ENCODE peak calls at places on chromosomes 16 and 17, in ten cellular contexts. One of them, this sample, is unnamed.

GRCh38 chr17:17365476-17366110 is 62.4 kb downstream of the NT5M start:
- DNase-seq in NCI-H1092: no peak
- DNase-seq in MCF 10A: no peak
- DNase-seq in epithelial cell of esophagus: no peak
- DNase-seq in skeletal muscle cell: no peak
- DNase-seq in adipocyte: no peak
- DNase-seq in Daoy: no peak
- DNase-seq in stimulated activated CD4-positive, alpha-beta T cell treated with anti-CD3 and anti-CD28 coated beads, TNF-alpha, amount 100 ng/mL, for 48 hours: no peak
- DNase-seq in amygdala: no peak
- DNase-seq in T1000: no peak
- DNase-seq in this sample: no peak

GRCh38 chr17:42526031-42526444 is 10.0 kb upstream of the NAGLU start:
- DNase-seq in epithelial cell of esophagus: no peak
- DNase-seq in Daoy: no peak
- DNase-seq in MCF 10A: no peak
- DNase-seq in amygdala: no peak
- DNase-seq in stimulated activated CD4-positive, alpha-beta T cell treated with anti-CD3 and anti-CD28 coated beads, TNF-alpha, amount 100 ng/mL, for 48 hours: no peak
- DNase-seq in T1000: no peak
- DNase-seq in adipocyte: no peak
- DNase-seq in NCI-H1092: no peak
- DNase-seq in skeletal muscle cell: no peak
- DNase-seq in this sample: no peak

GRCh38 chr17:82963104-82963950 is 116.1 kb upstream of the METRNL start:
- DNase-seq in MCF 10A: no peak
- DNase-seq in NCI-H1092: no peak
- DNase-seq in stimulated activated CD4-positive, alpha-beta T cell treated with anti-CD3 and anti-CD28 coated beads, TNF-alpha, amount 100 ng/mL, for 48 hours: no peak
- DNase-seq in Daoy: peak
- DNase-seq in epithelial cell of esophagus: peak
- DNase-seq in T1000: peak
- DNase-seq in adipocyte: peak
- DNase-seq in amygdala: peak
- DNase-seq in skeletal muscle cell: peak
- DNase-seq in this sample: peak

GRCh38 chr16:49281843-49282642 is 405 bp upstream of the CBLN1 start:
- DNase-seq in NCI-H1092: peak
- DNase-seq in epithelial cell of esophagus: peak
- DNase-seq in skeletal muscle cell: no peak
- DNase-seq in MCF 10A: no peak
- DNase-seq in adipocyte: peak
- DNase-seq in Daoy: peak
- DNase-seq in stimulated activated CD4-positive, alpha-beta T cell treated with anti-CD3 and anti-CD28 coated beads, TNF-alpha, amount 100 ng/mL, for 48 hours: peak
- DNase-seq in amygdala: peak
- DNase-seq in T1000: no peak
- DNase-seq in this sample: peak

GRCh38 chr16:78183886-78184553 is 84.6 kb downstream of the WWOX start:
- DNase-seq in adipocyte: peak
- DNase-seq in NCI-H1092: peak
- DNase-seq in stimulated activated CD4-positive, alpha-beta T cell treated with anti-CD3 and anti-CD28 coated beads, TNF-alpha, amount 100 ng/mL, for 48 hours: no peak
- DNase-seq in skeletal muscle cell: no peak
- DNase-seq in Daoy: peak
- DNase-seq in MCF 10A: no peak
- DNase-seq in epithelial cell of esophagus: no peak
- DNase-seq in amygdala: peak
- DNase-seq in T1000: no peak
- DNase-seq in this sample: no peak

GRCh38 chr17:72920513-72920912 is 172.0 kb downstream of the SLC39A11 start:
- DNase-seq in skeletal muscle cell: no peak
- DNase-seq in T1000: no peak
- DNase-seq in adipocyte: no peak
- DNase-seq in epithelial cell of esophagus: no peak
- DNase-seq in amygdala: no peak
- DNase-seq in NCI-H1092: no peak
- DNase-seq in MCF 10A: no peak
- DNase-seq in Daoy: no peak
- DNase-seq in stimulated activated CD4-positive, alpha-beta T cell treated with anti-CD3 and anti-CD28 coated beads, TNF-alpha, amount 100 ng/mL, for 48 hours: no peak
- DNase-seq in this sample: no peak

GRCh38 chr17:7014995-7015586 is 2.7 kb downstream of the RNASEK start:
- DNase-seq in Daoy: peak
- DNase-seq in stimulated activated CD4-positive, alpha-beta T cell treated with anti-CD3 and anti-CD28 coated beads, TNF-alpha, amount 100 ng/mL, for 48 hours: peak
- DNase-seq in T1000: no peak
- DNase-seq in epithelial cell of esophagus: peak
- DNase-seq in MCF 10A: no peak
- DNase-seq in amygdala: no peak
- DNase-seq in skeletal muscle cell: no peak
- DNase-seq in NCI-H1092: no peak
- DNase-seq in adipocyte: peak
- DNase-seq in this sample: no peak

GRCh38 chr16:48958681-48959080 is 323.0 kb downstream of the CBLN1 start:
- DNase-seq in adipocyte: no peak
- DNase-seq in MCF 10A: no peak
- DNase-seq in epithelial cell of esophagus: no peak
- DNase-seq in stimulated activated CD4-positive, alpha-beta T cell treated with anti-CD3 and anti-CD28 coated beads, TNF-alpha, amount 100 ng/mL, for 48 hours: no peak
- DNase-seq in Daoy: no peak
- DNase-seq in amygdala: no peak
- DNase-seq in NCI-H1092: no peak
- DNase-seq in skeletal muscle cell: no peak
- DNase-seq in T1000: no peak
- DNase-seq in this sample: no peak

GRCh38 chr17:17663160-17664072 is 17.8 kb upstream of the RAI1 start:
- DNase-seq in epithelial cell of esophagus: peak
- DNase-seq in NCI-H1092: no peak
- DNase-seq in adipocyte: peak
- DNase-seq in MCF 10A: peak
- DNase-seq in stimulated activated CD4-positive, alpha-beta T cell treated with anti-CD3 and anti-CD28 coated beads, TNF-alpha, amount 100 ng/mL, for 48 hours: peak
- DNase-seq in Daoy: peak
- DNase-seq in skeletal muscle cell: peak
- DNase-seq in T1000: peak
- DNase-seq in amygdala: peak
- DNase-seq in this sample: no peak

GRCh38 chr16:67967956-67968439 is 439 bp downstream of the SLC12A4 start:
- DNase-seq in amygdala: no peak
- DNase-seq in MCF 10A: peak
- DNase-seq in T1000: no peak
- DNase-seq in NCI-H1092: no peak
- DNase-seq in skeletal muscle cell: no peak
- DNase-seq in Daoy: peak
- DNase-seq in stimulated activated CD4-positive, alpha-beta T cell treated with anti-CD3 and anti-CD28 coated beads, TNF-alpha, amount 100 ng/mL, for 48 hours: no peak
- DNase-seq in adipocyte: peak
- DNase-seq in epithelial cell of esophagus: peak
- DNase-seq in this sample: peak

GRCh38 chr16:49817754-49818507 is 38.0 kb downstream of the ZNF423 start:
- DNase-seq in T1000: no peak
- DNase-seq in epithelial cell of esophagus: no peak
- DNase-seq in adipocyte: no peak
- DNase-seq in skeletal muscle cell: no peak
- DNase-seq in amygdala: no peak
- DNase-seq in NCI-H1092: no peak
- DNase-seq in MCF 10A: no peak
- DNase-seq in Daoy: no peak
- DNase-seq in stimulated activated CD4-positive, alpha-beta T cell treated with anti-CD3 and anti-CD28 coated beads, TNF-alpha, amount 100 ng/mL, for 48 hours: no peak
- DNase-seq in this sample: no peak

GRCh38 chr17:72507370-72507769 is 386.6 kb downstream of the SOX9 start:
- DNase-seq in MCF 10A: no peak
- DNase-seq in amygdala: no peak
- DNase-seq in NCI-H1092: no peak
- DNase-seq in epithelial cell of esophagus: no peak
- DNase-seq in T1000: no peak
- DNase-seq in skeletal muscle cell: no peak
- DNase-seq in stimulated activated CD4-positive, alpha-beta T cell treated with anti-CD3 and anti-CD28 coated beads, TNF-alpha, amount 100 ng/mL, for 48 hours: no peak
- DNase-seq in adipocyte: no peak
- DNase-seq in Daoy: no peak
- DNase-seq in this sample: no peak

GRCh38 chr17:1999557-2000251 is 25.4 kb downstream of the RTN4RL1 start:
- DNase-seq in Daoy: no peak
- DNase-seq in epithelial cell of esophagus: peak
- DNase-seq in adipocyte: peak
- DNase-seq in MCF 10A: no peak
- DNase-seq in NCI-H1092: no peak
- DNase-seq in amygdala: no peak
- DNase-seq in skeletal muscle cell: no peak
- DNase-seq in stimulated activated CD4-positive, alpha-beta T cell treated with anti-CD3 and anti-CD28 coated beads, TNF-alpha, amount 100 ng/mL, for 48 hours: no peak
- DNase-seq in T1000: no peak
- DNase-seq in this sample: no peak

GRCh38 chr16:91484-91883 is 13.5 kb downstream of the MPG start:
- DNase-seq in skeletal muscle cell: no peak
- DNase-seq in stimulated activated CD4-positive, alpha-beta T cell treated with anti-CD3 and anti-CD28 coated beads, TNF-alpha, amount 100 ng/mL, for 48 hours: no peak
- DNase-seq in NCI-H1092: peak
- DNase-seq in adipocyte: no peak
- DNase-seq in MCF 10A: no peak
- DNase-seq in Daoy: no peak
- DNase-seq in T1000: no peak
- DNase-seq in amygdala: peak
- DNase-seq in epithelial cell of esophagus: no peak
- DNase-seq in this sample: no peak

GRCh38 chr16:29028457-29029167 is 43.8 kb downstream of the LAT start:
- DNase-seq in stimulated activated CD4-positive, alpha-beta T cell treated with anti-CD3 and anti-CD28 coated beads, TNF-alpha, amount 100 ng/mL, for 48 hours: no peak
- DNase-seq in NCI-H1092: no peak
- DNase-seq in T1000: no peak
- DNase-seq in amygdala: no peak
- DNase-seq in Daoy: no peak
- DNase-seq in adipocyte: no peak
- DNase-seq in skeletal muscle cell: no peak
- DNase-seq in MCF 10A: no peak
- DNase-seq in epithelial cell of esophagus: no peak
- DNase-seq in this sample: no peak

GRCh38 chr16:89446136-89446974 is 44.0 kb downstream of the ANKRD11 start:
- DNase-seq in T1000: no peak
- DNase-seq in MCF 10A: no peak
- DNase-seq in adipocyte: no peak
- DNase-seq in amygdala: no peak
- DNase-seq in stimulated activated CD4-positive, alpha-beta T cell treated with anti-CD3 and anti-CD28 coated beads, TNF-alpha, amount 100 ng/mL, for 48 hours: no peak
- DNase-seq in epithelial cell of esophagus: no peak
- DNase-seq in Daoy: no peak
- DNase-seq in NCI-H1092: no peak
- DNase-seq in skeletal muscle cell: no peak
- DNase-seq in this sample: no peak

GRCh38 chr16:71883193-71883848 is 661 bp downstream of the ZNF821 start:
- DNase-seq in MCF 10A: peak
- DNase-seq in skeletal muscle cell: no peak
- DNase-seq in adipocyte: peak
- DNase-seq in stimulated activated CD4-positive, alpha-beta T cell treated with anti-CD3 and anti-CD28 coated beads, TNF-alpha, amount 100 ng/mL, for 48 hours: no peak
- DNase-seq in Daoy: peak
- DNase-seq in T1000: no peak
- DNase-seq in amygdala: peak
- DNase-seq in epithelial cell of esophagus: peak
- DNase-seq in NCI-H1092: no peak
- DNase-seq in this sample: no peak

GRCh38 chr17:80387071-80387470 is 27.9 kb upstream of the ENDOV start:
- DNase-seq in amygdala: no peak
- DNase-seq in T1000: no peak
- DNase-seq in epithelial cell of esophagus: no peak
- DNase-seq in Daoy: no peak
- DNase-seq in MCF 10A: no peak
- DNase-seq in adipocyte: no peak
- DNase-seq in stimulated activated CD4-positive, alpha-beta T cell treated with anti-CD3 and anti-CD28 coated beads, TNF-alpha, amount 100 ng/mL, for 48 hours: no peak
- DNase-seq in NCI-H1092: no peak
- DNase-seq in skeletal muscle cell: no peak
- DNase-seq in this sample: no peak

GRCh38 chr16:24850289-24850931 is 4.6 kb downstream of the SLC5A11 start:
- DNase-seq in NCI-H1092: no peak
- DNase-seq in adipocyte: peak
- DNase-seq in Daoy: peak
- DNase-seq in epithelial cell of esophagus: peak
- DNase-seq in stimulated activated CD4-positive, alpha-beta T cell treated with anti-CD3 and anti-CD28 coated beads, TNF-alpha, amount 100 ng/mL, for 48 hours: no peak
- DNase-seq in T1000: no peak
- DNase-seq in amygdala: peak
- DNase-seq in MCF 10A: peak
- DNase-seq in skeletal muscle cell: no peak
- DNase-seq in this sample: no peak

GRCh38 chr17:63443053-63443452 is 3.1 kb downstream of the CYB561 start:
- DNase-seq in MCF 10A: no peak
- DNase-seq in skeletal muscle cell: no peak
- DNase-seq in T1000: no peak
- DNase-seq in amygdala: no peak
- DNase-seq in epithelial cell of esophagus: no peak
- DNase-seq in stimulated activated CD4-positive, alpha-beta T cell treated with anti-CD3 and anti-CD28 coated beads, TNF-alpha, amount 100 ng/mL, for 48 hours: no peak
- DNase-seq in adipocyte: no peak
- DNase-seq in NCI-H1092: no peak
- DNase-seq in Daoy: no peak
- DNase-seq in this sample: no peak

GRCh38 chr17:29041091-29041490 is 1.9 kb upstream of the PIPOX start:
- DNase-seq in amygdala: no peak
- DNase-seq in adipocyte: no peak
- DNase-seq in NCI-H1092: no peak
- DNase-seq in T1000: no peak
- DNase-seq in epithelial cell of esophagus: no peak
- DNase-seq in stimulated activated CD4-positive, alpha-beta T cell treated with anti-CD3 and anti-CD28 coated beads, TNF-alpha, amount 100 ng/mL, for 48 hours: no peak
- DNase-seq in MCF 10A: no peak
- DNase-seq in Daoy: no peak
- DNase-seq in skeletal muscle cell: no peak
- DNase-seq in this sample: no peak

GRCh38 chr16:66342294-66342900 is 24.1 kb upstream of the CDH5 start:
- DNase-seq in amygdala: peak
- DNase-seq in T1000: no peak
- DNase-seq in NCI-H1092: peak
- DNase-seq in skeletal muscle cell: no peak
- DNase-seq in stimulated activated CD4-positive, alpha-beta T cell treated with anti-CD3 and anti-CD28 coated beads, TNF-alpha, amount 100 ng/mL, for 48 hours: no peak
- DNase-seq in epithelial cell of esophagus: no peak
- DNase-seq in Daoy: peak
- DNase-seq in adipocyte: peak
- DNase-seq in MCF 10A: no peak
- DNase-seq in this sample: no peak

This sample was measured in HL-60.